ENCODE peak calls at places on chromosomes 13 and 19, in seven cellular contexts. One of them, this sample, is unnamed.

GRCh38 chr19:50377051-50377441 is 789 bp downstream of the NR1H2 start:
- DNase-seq in vagina: no peak
- DNase-seq in RCC 7860: no peak
- DNase-seq in RPMI7951: no peak
- DNase-seq in CD4-positive, CD25-positive, alpha-beta regulatory T cell: peak
- DNase-seq in GM04503: no peak
- DNase-seq in adrenal gland: peak
- DNase-seq in this sample: no peak

GRCh38 chr13:60226507-60226906 is 62.8 kb upstream of the DIAPH3 start:
- DNase-seq in vagina: no peak
- DNase-seq in RCC 7860: no peak
- DNase-seq in RPMI7951: peak
- DNase-seq in CD4-positive, CD25-positive, alpha-beta regulatory T cell: no peak
- DNase-seq in GM04503: no peak
- DNase-seq in adrenal gland: peak
- DNase-seq in this sample: no peak

GRCh38 chr19:47021536-47022139 is 2.0 kb downstream of the NPAS1 start:
- DNase-seq in vagina: no peak
- DNase-seq in RCC 7860: no peak
- DNase-seq in RPMI7951: no peak
- DNase-seq in CD4-positive, CD25-positive, alpha-beta regulatory T cell: no peak
- DNase-seq in GM04503: no peak
- DNase-seq in adrenal gland: no peak
- DNase-seq in this sample: no peak

GRCh38 chr19:39293394-39293793 is 2.8 kb upstream of the IFNL1 start:
- DNase-seq in vagina: no peak
- DNase-seq in RCC 7860: no peak
- DNase-seq in RPMI7951: no peak
- DNase-seq in CD4-positive, CD25-positive, alpha-beta regulatory T cell: no peak
- DNase-seq in GM04503: no peak
- DNase-seq in adrenal gland: no peak
- DNase-seq in this sample: no peak

GRCh38 chr19:4094761-4095487 is 28.2 kb upstream of the ZBTB7A start:
- DNase-seq in vagina: no peak
- DNase-seq in RCC 7860: no peak
- DNase-seq in RPMI7951: no peak
- DNase-seq in CD4-positive, CD25-positive, alpha-beta regulatory T cell: no peak
- DNase-seq in GM04503: no peak
- DNase-seq in adrenal gland: no peak
- DNase-seq in this sample: no peak

GRCh38 chr19:30686252-30686762 is 314.1 kb downstream of the ZNF536 start:
- DNase-seq in vagina: no peak
- DNase-seq in RCC 7860: no peak
- DNase-seq in RPMI7951: peak
- DNase-seq in CD4-positive, CD25-positive, alpha-beta regulatory T cell: no peak
- DNase-seq in GM04503: no peak
- DNase-seq in adrenal gland: no peak
- DNase-seq in this sample: no peak

GRCh38 chr19:55693336-55693974 is 18.4 kb downstream of the EPN1 start:
- DNase-seq in vagina: no peak
- DNase-seq in RCC 7860: no peak
- DNase-seq in RPMI7951: no peak
- DNase-seq in CD4-positive, CD25-positive, alpha-beta regulatory T cell: no peak
- DNase-seq in GM04503: no peak
- DNase-seq in adrenal gland: no peak
- DNase-seq in this sample: no peak

GRCh38 chr19:14476663-14477401 is 1.7 kb upstream of the PTGER1 start:
- DNase-seq in vagina: no peak
- DNase-seq in RCC 7860: no peak
- DNase-seq in RPMI7951: peak
- DNase-seq in CD4-positive, CD25-positive, alpha-beta regulatory T cell: no peak
- DNase-seq in GM04503: peak
- DNase-seq in adrenal gland: no peak
- DNase-seq in this sample: no peak

GRCh38 chr13:113935523-113935922 is 38.4 kb downstream of the C13orf46 start:
- DNase-seq in vagina: no peak
- DNase-seq in RCC 7860: no peak
- DNase-seq in RPMI7951: no peak
- DNase-seq in CD4-positive, CD25-positive, alpha-beta regulatory T cell: no peak
- DNase-seq in GM04503: no peak
- DNase-seq in adrenal gland: no peak
- DNase-seq in this sample: no peak

GRCh38 chr19:35000647-35001501 is 751 bp downstream of the GRAMD1A start:
- DNase-seq in vagina: no peak
- DNase-seq in RCC 7860: peak
- DNase-seq in RPMI7951: peak
- DNase-seq in CD4-positive, CD25-positive, alpha-beta regulatory T cell: peak
- DNase-seq in GM04503: no peak
- DNase-seq in adrenal gland: peak
- DNase-seq in this sample: no peak